ENCODE peak calls at places on chromosomes 3 and 15, in nine cellular contexts. One of them, this sample, is unnamed.
A peak's percentile ranks its signal among the peaks of the same experiment; 100 is the strongest.

GRCh38 chr15:31489801-31490646 is 163.4 kb downstream of the KLF13 start:
- DNase-seq in left cardiac atrium: no peak
- DNase-seq in AG09309: no peak
- DNase-seq in GM03348: peak; percentile 81
- DNase-seq in activated naive CD4-positive, alpha-beta T cell treated with anti-CD3 and anti-CD28 coated beads for 36 hours: peak; percentile 48
- DNase-seq in PC-3: peak; percentile 76
- DNase-seq in endothelial cell: no peak
- DNase-seq in central memory CD8-positive, alpha-beta T cell: no peak
- DNase-seq in neural crest cell: peak; percentile 32
- DNase-seq in this sample: peak; percentile 66

GRCh38 chr3:130963878-130964277 is 62.7 kb downstream of the ASTE1 start:
- DNase-seq in left cardiac atrium: no peak
- DNase-seq in AG09309: peak; percentile 95
- DNase-seq in GM03348: peak; percentile 54
- DNase-seq in activated naive CD4-positive, alpha-beta T cell treated with anti-CD3 and anti-CD28 coated beads for 36 hours: no peak
- DNase-seq in PC-3: peak; percentile 93
- DNase-seq in endothelial cell: no peak
- DNase-seq in central memory CD8-positive, alpha-beta T cell: no peak
- DNase-seq in neural crest cell: no peak
- DNase-seq in this sample: no peak

GRCh38 chr3:43723121-43723734 is 32.5 kb downstream of the ABHD5 start:
- DNase-seq in left cardiac atrium: no peak
- DNase-seq in AG09309: no peak
- DNase-seq in GM03348: no peak
- DNase-seq in activated naive CD4-positive, alpha-beta T cell treated with anti-CD3 and anti-CD28 coated beads for 36 hours: no peak
- DNase-seq in PC-3: peak; percentile 49
- DNase-seq in endothelial cell: no peak
- DNase-seq in central memory CD8-positive, alpha-beta T cell: no peak
- DNase-seq in neural crest cell: no peak
- DNase-seq in this sample: no peak

GRCh38 chr3:141112686-141113255 is 61.6 kb downstream of the SPSB4 start:
- DNase-seq in left cardiac atrium: no peak
- DNase-seq in AG09309: no peak
- DNase-seq in GM03348: no peak
- DNase-seq in activated naive CD4-positive, alpha-beta T cell treated with anti-CD3 and anti-CD28 coated beads for 36 hours: no peak
- DNase-seq in PC-3: no peak
- DNase-seq in endothelial cell: no peak
- DNase-seq in central memory CD8-positive, alpha-beta T cell: no peak
- DNase-seq in neural crest cell: no peak
- DNase-seq in this sample: no peak

GRCh38 chr3:188152660-188153497 is 1.1 kb upstream of the LPP start:
- DNase-seq in left cardiac atrium: peak; percentile 66
- DNase-seq in AG09309: no peak
- DNase-seq in GM03348: no peak
- DNase-seq in activated naive CD4-positive, alpha-beta T cell treated with anti-CD3 and anti-CD28 coated beads for 36 hours: peak; percentile 45
- DNase-seq in PC-3: peak; percentile 81
- DNase-seq in endothelial cell: peak; percentile 26
- DNase-seq in central memory CD8-positive, alpha-beta T cell: no peak
- DNase-seq in neural crest cell: peak; percentile 15
- DNase-seq in this sample: peak; percentile 76

GRCh38 chr15:68430471-68431036 is 1.4 kb downstream of the ITGA11 start:
- DNase-seq in left cardiac atrium: no peak
- DNase-seq in AG09309: no peak
- DNase-seq in GM03348: no peak
- DNase-seq in activated naive CD4-positive, alpha-beta T cell treated with anti-CD3 and anti-CD28 coated beads for 36 hours: no peak
- DNase-seq in PC-3: no peak
- DNase-seq in endothelial cell: no peak
- DNase-seq in central memory CD8-positive, alpha-beta T cell: no peak
- DNase-seq in neural crest cell: no peak
- DNase-seq in this sample: peak; percentile 45

GRCh38 chr15:45121706-45122417 is 7.7 kb downstream of the DUOXA2 start:
- DNase-seq in left cardiac atrium: no peak
- DNase-seq in AG09309: peak; percentile 52
- DNase-seq in GM03348: peak; percentile 90
- DNase-seq in activated naive CD4-positive, alpha-beta T cell treated with anti-CD3 and anti-CD28 coated beads for 36 hours: no peak
- DNase-seq in PC-3: peak; percentile 92
- DNase-seq in endothelial cell: no peak
- DNase-seq in central memory CD8-positive, alpha-beta T cell: no peak
- DNase-seq in neural crest cell: no peak
- DNase-seq in this sample: no peak

GRCh38 chr15:34154725-34155204 is 52.9 kb downstream of the PGBD4 start:
- DNase-seq in left cardiac atrium: no peak
- DNase-seq in AG09309: no peak
- DNase-seq in GM03348: no peak
- DNase-seq in activated naive CD4-positive, alpha-beta T cell treated with anti-CD3 and anti-CD28 coated beads for 36 hours: peak; percentile 22
- DNase-seq in PC-3: peak; percentile 77
- DNase-seq in endothelial cell: no peak
- DNase-seq in central memory CD8-positive, alpha-beta T cell: no peak
- DNase-seq in neural crest cell: no peak
- DNase-seq in this sample: no peak

GRCh38 chr3:113103588-113103987 is 107.8 kb upstream of the BOC start:
- DNase-seq in left cardiac atrium: no peak
- DNase-seq in AG09309: no peak
- DNase-seq in GM03348: no peak
- DNase-seq in activated naive CD4-positive, alpha-beta T cell treated with anti-CD3 and anti-CD28 coated beads for 36 hours: no peak
- DNase-seq in PC-3: no peak
- DNase-seq in endothelial cell: no peak
- DNase-seq in central memory CD8-positive, alpha-beta T cell: no peak
- DNase-seq in neural crest cell: no peak
- DNase-seq in this sample: no peak

GRCh38 chr3:187997490-187997889 is 156.5 kb upstream of the LPP start:
- DNase-seq in left cardiac atrium: no peak
- DNase-seq in AG09309: no peak
- DNase-seq in GM03348: no peak
- DNase-seq in activated naive CD4-positive, alpha-beta T cell treated with anti-CD3 and anti-CD28 coated beads for 36 hours: no peak
- DNase-seq in PC-3: no peak
- DNase-seq in endothelial cell: no peak
- DNase-seq in central memory CD8-positive, alpha-beta T cell: no peak
- DNase-seq in neural crest cell: no peak
- DNase-seq in this sample: no peak

GRCh38 chr3:65350786-65351476 is 663.1 kb upstream of the ADAMTS9 start:
- DNase-seq in left cardiac atrium: no peak
- DNase-seq in AG09309: no peak
- DNase-seq in GM03348: no peak
- DNase-seq in activated naive CD4-positive, alpha-beta T cell treated with anti-CD3 and anti-CD28 coated beads for 36 hours: no peak
- DNase-seq in PC-3: no peak
- DNase-seq in endothelial cell: no peak
- DNase-seq in central memory CD8-positive, alpha-beta T cell: no peak
- DNase-seq in neural crest cell: no peak
- DNase-seq in this sample: no peak

GRCh38 chr15:74460903-74461846 is at the start of gene UBL7:
- DNase-seq in left cardiac atrium: peak; percentile 98
- DNase-seq in AG09309: peak; percentile 76
- DNase-seq in GM03348: peak; percentile 97
- DNase-seq in activated naive CD4-positive, alpha-beta T cell treated with anti-CD3 and anti-CD28 coated beads for 36 hours: peak; percentile 99
- DNase-seq in PC-3: peak; percentile 97
- DNase-seq in endothelial cell: peak; percentile 98
- DNase-seq in central memory CD8-positive, alpha-beta T cell: peak; percentile 92
- DNase-seq in neural crest cell: peak; percentile 93
- DNase-seq in this sample: peak; percentile 99

GRCh38 chr3:107436029-107436428 is 58.8 kb downstream of the CCDC54 start:
- DNase-seq in left cardiac atrium: no peak
- DNase-seq in AG09309: no peak
- DNase-seq in GM03348: no peak
- DNase-seq in activated naive CD4-positive, alpha-beta T cell treated with anti-CD3 and anti-CD28 coated beads for 36 hours: no peak
- DNase-seq in PC-3: no peak
- DNase-seq in endothelial cell: no peak
- DNase-seq in central memory CD8-positive, alpha-beta T cell: no peak
- DNase-seq in neural crest cell: no peak
- DNase-seq in this sample: no peak

GRCh38 chr3:123449986-123450474 is 1.1 kb upstream of the ADCY5 start:
- DNase-seq in left cardiac atrium: peak; percentile 42
- DNase-seq in AG09309: no peak
- DNase-seq in GM03348: peak; percentile 49
- DNase-seq in activated naive CD4-positive, alpha-beta T cell treated with anti-CD3 and anti-CD28 coated beads for 36 hours: no peak
- DNase-seq in PC-3: no peak
- DNase-seq in endothelial cell: no peak
- DNase-seq in central memory CD8-positive, alpha-beta T cell: no peak
- DNase-seq in neural crest cell: peak; percentile 23
- DNase-seq in this sample: peak; percentile 75

GRCh38 chr15:68924866-68925599 is 5.3 kb upstream of the SPESP1 start:
- DNase-seq in left cardiac atrium: peak; percentile 79
- DNase-seq in AG09309: peak; percentile 23
- DNase-seq in GM03348: peak; percentile 92
- DNase-seq in activated naive CD4-positive, alpha-beta T cell treated with anti-CD3 and anti-CD28 coated beads for 36 hours: peak; percentile 85
- DNase-seq in PC-3: peak; percentile 86
- DNase-seq in endothelial cell: peak; percentile 85
- DNase-seq in central memory CD8-positive, alpha-beta T cell: peak; percentile 29
- DNase-seq in neural crest cell: peak; percentile 74
- DNase-seq in this sample: peak; percentile 80

GRCh38 chr3:191340976-191341375 is 10.7 kb upstream of the UTS2B start:
- DNase-seq in left cardiac atrium: no peak
- DNase-seq in AG09309: no peak
- DNase-seq in GM03348: no peak
- DNase-seq in activated naive CD4-positive, alpha-beta T cell treated with anti-CD3 and anti-CD28 coated beads for 36 hours: no peak
- DNase-seq in PC-3: no peak
- DNase-seq in endothelial cell: no peak
- DNase-seq in central memory CD8-positive, alpha-beta T cell: no peak
- DNase-seq in neural crest cell: no peak
- DNase-seq in this sample: no peak

GRCh38 chr3:145094355-145094941 is 1066.5 kb downstream of the PLOD2 start:
- DNase-seq in left cardiac atrium: no peak
- DNase-seq in AG09309: peak; percentile 13
- DNase-seq in GM03348: peak; percentile 3
- DNase-seq in activated naive CD4-positive, alpha-beta T cell treated with anti-CD3 and anti-CD28 coated beads for 36 hours: no peak
- DNase-seq in PC-3: peak; percentile 55
- DNase-seq in endothelial cell: no peak
- DNase-seq in central memory CD8-positive, alpha-beta T cell: no peak
- DNase-seq in neural crest cell: no peak
- DNase-seq in this sample: no peak

GRCh38 chr15:70582143-70582945 is 181.0 kb downstream of the UACA start:
- DNase-seq in left cardiac atrium: no peak
- DNase-seq in AG09309: no peak
- DNase-seq in GM03348: peak; percentile 63
- DNase-seq in activated naive CD4-positive, alpha-beta T cell treated with anti-CD3 and anti-CD28 coated beads for 36 hours: no peak
- DNase-seq in PC-3: peak; percentile 12
- DNase-seq in endothelial cell: no peak
- DNase-seq in central memory CD8-positive, alpha-beta T cell: no peak
- DNase-seq in neural crest cell: no peak
- DNase-seq in this sample: no peak

GRCh38 chr15:90884719-90885431 is 571 bp downstream of the FES start:
- DNase-seq in left cardiac atrium: no peak
- DNase-seq in AG09309: no peak
- DNase-seq in GM03348: peak; percentile 22
- DNase-seq in activated naive CD4-positive, alpha-beta T cell treated with anti-CD3 and anti-CD28 coated beads for 36 hours: no peak
- DNase-seq in PC-3: no peak
- DNase-seq in endothelial cell: no peak
- DNase-seq in central memory CD8-positive, alpha-beta T cell: no peak
- DNase-seq in neural crest cell: no peak
- DNase-seq in this sample: no peak

GRCh38 chr3:38137615-38138346 is 680 bp upstream of the MYD88 start:
- DNase-seq in left cardiac atrium: no peak
- DNase-seq in AG09309: peak; percentile 29
- DNase-seq in GM03348: no peak
- DNase-seq in activated naive CD4-positive, alpha-beta T cell treated with anti-CD3 and anti-CD28 coated beads for 36 hours: peak; percentile 49
- DNase-seq in PC-3: no peak
- DNase-seq in endothelial cell: peak; percentile 30
- DNase-seq in central memory CD8-positive, alpha-beta T cell: no peak
- DNase-seq in neural crest cell: peak; percentile 12
- DNase-seq in this sample: peak; percentile 68

GRCh38 chr3:108280476-108280875 is 15.9 kb upstream of the HHLA2 start:
- DNase-seq in left cardiac atrium: no peak
- DNase-seq in AG09309: no peak
- DNase-seq in GM03348: no peak
- DNase-seq in activated naive CD4-positive, alpha-beta T cell treated with anti-CD3 and anti-CD28 coated beads for 36 hours: no peak
- DNase-seq in PC-3: no peak
- DNase-seq in endothelial cell: no peak
- DNase-seq in central memory CD8-positive, alpha-beta T cell: no peak
- DNase-seq in neural crest cell: no peak
- DNase-seq in this sample: no peak

GRCh38 chr15:45544266-45545023 is 21.9 kb upstream of the SLC30A4 start:
- DNase-seq in left cardiac atrium: no peak
- DNase-seq in AG09309: no peak
- DNase-seq in GM03348: no peak
- DNase-seq in activated naive CD4-positive, alpha-beta T cell treated with anti-CD3 and anti-CD28 coated beads for 36 hours: no peak
- DNase-seq in PC-3: no peak
- DNase-seq in endothelial cell: no peak
- DNase-seq in central memory CD8-positive, alpha-beta T cell: no peak
- DNase-seq in neural crest cell: no peak
- DNase-seq in this sample: no peak

GRCh38 chr3:51271172-51271571 is 113.9 kb upstream of the MANF start:
- DNase-seq in left cardiac atrium: no peak
- DNase-seq in AG09309: no peak
- DNase-seq in GM03348: no peak
- DNase-seq in activated naive CD4-positive, alpha-beta T cell treated with anti-CD3 and anti-CD28 coated beads for 36 hours: peak; percentile 10
- DNase-seq in PC-3: no peak
- DNase-seq in endothelial cell: no peak
- DNase-seq in central memory CD8-positive, alpha-beta T cell: no peak
- DNase-seq in neural crest cell: no peak
- DNase-seq in this sample: no peak

GRCh38 chr3:66633564-66633963 is 132.7 kb upstream of the LRIG1 start:
- DNase-seq in left cardiac atrium: no peak
- DNase-seq in AG09309: no peak
- DNase-seq in GM03348: no peak
- DNase-seq in activated naive CD4-positive, alpha-beta T cell treated with anti-CD3 and anti-CD28 coated beads for 36 hours: no peak
- DNase-seq in PC-3: no peak
- DNase-seq in endothelial cell: peak; percentile 18
- DNase-seq in central memory CD8-positive, alpha-beta T cell: no peak
- DNase-seq in neural crest cell: no peak
- DNase-seq in this sample: no peak

GRCh38 chr3:23331141-23331935 is 128.2 kb downstream of the UBE2E2 start:
- DNase-seq in left cardiac atrium: no peak
- DNase-seq in AG09309: no peak
- DNase-seq in GM03348: no peak
- DNase-seq in activated naive CD4-positive, alpha-beta T cell treated with anti-CD3 and anti-CD28 coated beads for 36 hours: no peak
- DNase-seq in PC-3: no peak
- DNase-seq in endothelial cell: no peak
- DNase-seq in central memory CD8-positive, alpha-beta T cell: no peak
- DNase-seq in neural crest cell: no peak
- DNase-seq in this sample: no peak

GRCh38 chr3:191961036-191961435 is 500.1 kb downstream of the PYDC2 start:
- DNase-seq in left cardiac atrium: no peak
- DNase-seq in AG09309: no peak
- DNase-seq in GM03348: no peak
- DNase-seq in activated naive CD4-positive, alpha-beta T cell treated with anti-CD3 and anti-CD28 coated beads for 36 hours: no peak
- DNase-seq in PC-3: no peak
- DNase-seq in endothelial cell: no peak
- DNase-seq in central memory CD8-positive, alpha-beta T cell: no peak
- DNase-seq in neural crest cell: no peak
- DNase-seq in this sample: no peak

GRCh38 chr3:473284-473800 is 276.8 kb downstream of the CHL1 start:
- DNase-seq in left cardiac atrium: no peak
- DNase-seq in AG09309: no peak
- DNase-seq in GM03348: no peak
- DNase-seq in activated naive CD4-positive, alpha-beta T cell treated with anti-CD3 and anti-CD28 coated beads for 36 hours: no peak
- DNase-seq in PC-3: no peak
- DNase-seq in endothelial cell: no peak
- DNase-seq in central memory CD8-positive, alpha-beta T cell: no peak
- DNase-seq in neural crest cell: no peak
- DNase-seq in this sample: no peak

GRCh38 chr3:50050361-50050760 is 38.4 kb upstream of the RBM5 start:
- DNase-seq in left cardiac atrium: no peak
- DNase-seq in AG09309: peak; percentile 52
- DNase-seq in GM03348: peak; percentile 63
- DNase-seq in activated naive CD4-positive, alpha-beta T cell treated with anti-CD3 and anti-CD28 coated beads for 36 hours: no peak
- DNase-seq in PC-3: peak; percentile 41
- DNase-seq in endothelial cell: no peak
- DNase-seq in central memory CD8-positive, alpha-beta T cell: no peak
- DNase-seq in neural crest cell: no peak
- DNase-seq in this sample: no peak